ENCODE peak calls at places on chromosomes 4 and X, in seven cellular contexts. B is colonic mucosa, X is adipocyte, G is cardiac muscle cell, D is osteoblast, P is transverse colon, T is OCI-LY7. U is an unnamed sample.

GRCh38 chr4:123699823-123700822 is 303.5 kb downstream of the SPRY1 start:
- DNase-seq in T (no peak), G (peak; percentile 98), D (peak; percentile 52), B (no peak), P (no peak), X (peak; percentile 90), U (no peak)

GRCh38 chr4:147607463-147607862 is 9.7 kb upstream of the TMEM184C start:
- DNase-seq in X (no peak), G (no peak), B (no peak), T (no peak), P (no peak), D (no peak), U (no peak)

GRCh38 chr4:152348670-152349069 is 187.2 kb downstream of the FBXW7 start:
- DNase-seq in G (no peak), X (no peak), B (no peak), T (no peak), D (no peak), P (no peak), U (no peak)

GRCh38 chrX:12903646-12904045 is 2.8 kb upstream of the TLR8 start:
- DNase-seq in X (peak; percentile 67), T (no peak), G (peak; percentile 33), B (no peak), P (no peak), D (no peak), U (no peak)

GRCh38 chr4:126807132-126807531 is 825.6 kb upstream of the INTU start:
- DNase-seq in T (no peak), G (no peak), B (no peak), X (peak; percentile 50), D (no peak), P (no peak), U (no peak)

GRCh38 chr4:177182156-177182555 is 127.5 kb upstream of the NEIL3 start:
- DNase-seq in X (peak; percentile 51), P (no peak), B (no peak), T (no peak), G (peak; percentile 60), D (no peak), U (no peak)

GRCh38 chr4:26713563-26714145 is 129.8 kb downstream of the TBC1D19 start:
- DNase-seq in P (no peak), B (no peak), D (no peak), T (no peak), G (no peak), X (no peak), U (no peak)

GRCh38 chr4:121370729-121371325 is 10.0 kb downstream of the QRFPR start:
- DNase-seq in B (peak; percentile 32), G (peak; percentile 58), P (peak; percentile 11), X (peak; percentile 80), D (no peak), T (peak; percentile 27), U (peak; percentile 43)

GRCh38 chr4:3820016-3820805 is 54.0 kb downstream of the ADRA2C start:
- DNase-seq in P (no peak), T (no peak), D (peak; percentile 59), X (no peak), B (no peak), G (no peak), U (no peak)

GRCh38 chrX:30196322-30196721 is 19.0 kb upstream of the MAGEB2 start:
- DNase-seq in X (peak; percentile 19), B (no peak), P (no peak), G (peak; percentile 6), T (peak; percentile 0), D (no peak), U (no peak)

GRCh38 chrX:150772150-150772970 is 79.2 kb downstream of the MTMR1 start:
- DNase-seq in D (peak; percentile 95), G (peak; percentile 74), B (peak; percentile 83), X (peak; percentile 78), T (peak; percentile 55), P (peak; percentile 82), U (peak; percentile 67)

GRCh38 chr4:20394471-20394870 is 142.8 kb downstream of the SLIT2 start:
- DNase-seq in X (no peak), G (no peak), P (no peak), T (no peak), B (no peak), D (no peak), U (no peak)

GRCh38 chr4:98571161-98571786 is 87.1 kb downstream of the TSPAN5 start:
- DNase-seq in X (no peak), T (no peak), D (no peak), G (no peak), P (no peak), B (no peak), U (no peak)

GRCh38 chr4:184824776-184825393 is 883 bp downstream of the ACSL1 start:
- DNase-seq in B (no peak), T (peak; percentile 44), P (no peak), X (no peak), G (no peak), D (peak; percentile 81), U (no peak)

GRCh38 chrX:100654256-100654655 is 10.3 kb downstream of the SRPX2 start:
- DNase-seq in T (peak; percentile 3), P (no peak), X (no peak), D (no peak), B (peak; percentile 50), G (peak; percentile 48), U (no peak)

GRCh38 chr4:7792616-7793015 is 147.0 kb downstream of the AFAP1 start:
- DNase-seq in X (peak; percentile 36), G (peak; percentile 26), T (peak; percentile 24), P (no peak), B (no peak), D (peak; percentile 72), U (no peak)
- H3K36me3 ChIP-seq in X (peaks cover 64% of the 10 kb centered on the region), G (peaks cover 4% of the 10 kb centered on the region), T (no peaks in the 10 kb centered on the region), P (peaks cover 3% of the 10 kb centered on the region), B (no peaks in the 10 kb centered on the region), D (peaks cover 91% of the 10 kb centered on the region), U (no peaks in the 10 kb centered on the region)

GRCh38 chr4:1956631-1957030 is 52.1 kb downstream of the NELFA start:
- DNase-seq in P (no peak), B (no peak), D (no peak), T (no peak), X (no peak), G (no peak), U (no peak)

GRCh38 chr4:1959104-1959384 is 49.7 kb downstream of the NELFA start:
- DNase-seq in D (no peak), B (no peak), G (no peak), T (no peak), X (no peak), P (no peak), U (no peak)

GRCh38 chr4:1960170-1960825 is 48.5 kb downstream of the NELFA start:
- DNase-seq in G (peak; percentile 34), X (peak; percentile 13), T (no peak), D (no peak), B (no peak), P (no peak), U (no peak)

GRCh38 chr4:1961038-1961437 is 47.7 kb downstream of the NELFA start:
- DNase-seq in P (no peak), X (no peak), T (no peak), G (no peak), D (no peak), B (no peak), U (no peak)

GRCh38 chr4:1958276-1959103 is 50.3 kb downstream of the NELFA start:
- DNase-seq in D (no peak), P (no peak), G (no peak), B (no peak), X (no peak), T (no peak), U (no peak)
- H3K36me3 ChIP-seq in D (peaks cover 84% of the 10 kb centered on the region), P (peaks cover 27% of the 10 kb centered on the region), G (peaks cover 25% of the 10 kb centered on the region), B (peaks cover 22% of the 10 kb centered on the region), X (peaks cover 31% of the 10 kb centered on the region), T (peaks cover 96% of the 10 kb centered on the region), U (peaks cover 2% of the 10 kb centered on the region)

GRCh38 chr4:39905656-39906055 is 72.1 kb downstream of the PDS5A start:
- DNase-seq in T (no peak), P (no peak), D (no peak), G (no peak), X (no peak), B (no peak), U (no peak)
- H3K36me3 ChIP-seq in T (peaks cover 84% of the 10 kb centered on the region), P (peaks cover 11% of the 10 kb centered on the region), D (peaks cover 36% of the 10 kb centered on the region), G (peaks cover 35% of the 10 kb centered on the region), X (peaks cover 66% of the 10 kb centered on the region), B (no peaks in the 10 kb centered on the region), U (no peaks in the 10 kb centered on the region)

GRCh38 chr4:143140696-143141095 is 44.0 kb upstream of the USP38 start:
- DNase-seq in G (no peak), T (no peak), P (no peak), B (no peak), D (no peak), X (no peak), U (no peak)
- H3K36me3 ChIP-seq in G (no peaks in the 10 kb centered on the region), T (no peaks in the 10 kb centered on the region), P (no peaks in the 10 kb centered on the region), B (no peaks in the 10 kb centered on the region), D (no peaks in the 10 kb centered on the region), X (no peaks in the 10 kb centered on the region), U (no peaks in the 10 kb centered on the region)

DNA sequence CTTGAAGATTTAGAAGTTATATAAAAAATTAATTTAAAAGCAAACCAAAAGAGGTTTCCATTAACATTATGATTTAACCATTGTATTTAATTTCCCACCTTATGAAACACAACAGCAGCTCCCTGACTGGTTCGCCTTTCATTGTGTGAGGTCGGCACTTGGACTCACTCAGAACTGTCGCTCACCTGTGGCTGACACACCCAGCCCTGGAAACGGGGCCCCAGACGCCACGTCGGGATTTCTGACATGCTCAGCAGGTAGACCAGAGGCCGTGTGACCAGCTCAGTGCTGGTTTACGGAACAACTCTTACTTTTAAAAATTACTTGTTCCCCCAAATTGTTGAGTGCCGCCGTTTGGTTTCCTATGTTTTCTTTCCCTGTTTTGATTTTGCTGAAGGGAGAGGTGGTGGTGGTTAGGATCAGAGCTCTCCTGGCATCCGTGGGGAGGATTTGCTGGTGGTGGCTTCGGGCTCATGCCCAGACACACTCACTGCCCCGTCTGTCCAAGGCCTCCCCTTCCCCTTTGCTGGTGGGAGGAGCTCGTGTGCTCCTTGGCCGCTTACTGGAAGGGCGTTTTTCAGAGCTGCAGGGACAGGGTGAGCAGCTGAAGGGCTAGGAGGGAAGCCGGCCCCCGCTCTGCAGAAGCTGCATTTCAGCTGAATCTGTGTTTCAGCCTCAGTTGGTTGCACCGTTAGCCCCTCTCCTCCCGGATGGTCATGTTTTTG is 59.2 kb downstream of the CPLX1 start:
- DNase-seq in T (no peak), B (no peak), P (no peak), X (no peak), D (peak; percentile 52), G (no peak), U (no peak)
- H3K36me3 ChIP-seq in T (peaks cover 92% of the 10 kb centered on the region), B (no peaks in the 10 kb centered on the region), P (peaks cover 13% of the 10 kb centered on the region), X (peaks cover 78% of the 10 kb centered on the region), D (peaks cover 72% of the 10 kb centered on the region), G (peaks cover 10% of the 10 kb centered on the region), U (peaks cover 6% of the 10 kb centered on the region)